ENCODE peak calls at places on chromosomes 16 and 17, in five cellular contexts. S is mucosa of descending colon, X is heart right ventricle, Z is A549, Y is RWPE2. P is an unnamed sample. For H3K9me3, the result is how much of the 10 kb centered on the place peaks cover.

GRCh38 chr17:78581304-78581703 is 4.1 kb upstream of the DNAH17 start:
- DNase-seq in S (peak), X (no peak), Z (no peak), Y (no peak), P (no peak)

GRCh38 chr16:529012-529575 is 1.6 kb downstream of the CAPN15 start:
- DNase-seq in S (peak), X (no peak), Z (no peak), Y (no peak), P (no peak)

GRCh38 chr17:56521439-56522141 is 71.9 kb upstream of the NOG start:
- DNase-seq in S (no peak), X (no peak), Z (no peak), Y (no peak), P (no peak)

GRCh38 chr16:67961551-67961957 is 6.9 kb downstream of the SLC12A4 start:
- DNase-seq in S (peak), X (peak), Z (no peak), Y (peak), P (no peak)

GRCh38 chr16:28874406-28874805 is 3.9 kb upstream of the ATP2A1 start:
- DNase-seq in S (no peak), X (no peak), Z (no peak), Y (no peak), P (no peak)

GRCh38 chr16:58661199-58661830 is 23.3 kb downstream of the SLC38A7 start:
- DNase-seq in S (no peak), X (no peak), Z (peak), Y (no peak), P (peak)

GRCh38 chr17:50100921-50101345 is 5.8 kb downstream of the PDK2 start:
- DNase-seq in S (no peak), X (no peak), Z (no peak), Y (no peak), P (no peak)

GRCh38 chr17:29927546-29927945 is 2.5 kb downstream of the SSH2 start:
- DNase-seq in S (no peak), X (no peak), Z (no peak), Y (no peak), P (no peak)

GRCh38 chr17:50205111-50205821 is 3.8 kb upstream of the COL1A1 start:
- DNase-seq in S (no peak), X (peak), Z (no peak), Y (peak), P (peak)

GRCh38 chr16:27639588-27640276 is 89.8 kb downstream of the KATNIP start:
- DNase-seq in S (no peak), X (no peak), Z (peak), Y (no peak), P (no peak)

GRCh38 chr16:57530531-57531252 is 5.7 kb downstream of the CCDC102A start:
- DNase-seq in S (no peak), X (no peak), Z (no peak), Y (peak), P (peak)

GRCh38 chr16:14088155-14088753 is 17.1 kb downstream of the MRTFB start:
- DNase-seq in S (no peak), X (no peak), Z (no peak), Y (no peak), P (no peak)

GRCh38 chr16:67773569-67774456 is 32.5 kb downstream of the RANBP10 start:
- DNase-seq in S (no peak), X (no peak), Z (no peak), Y (no peak), P (no peak)

GRCh38 chr17:77420804-77421634 is 280.2 kb downstream of the SEC14L1 start:
- DNase-seq in S (no peak), X (no peak), Z (peak), Y (no peak), P (no peak)

GRCh38 chr17:54840885-54841614 is 59.6 kb upstream of the TOM1L1 start:
- DNase-seq in S (no peak), X (no peak), Z (no peak), Y (no peak), P (no peak)

GRCh38 chr16:84610385-84610784 is 7.5 kb downstream of the COTL1 start:
- DNase-seq in S (no peak), X (no peak), Z (peak), Y (no peak), P (no peak)

GRCh38 chr16:67545665-67546024 is 16.7 kb upstream of the CTCF start:
- DNase-seq in S (no peak), X (no peak), Z (no peak), Y (no peak), P (peak)

GRCh38 chr17:43142153-43142552 is 17.0 kb upstream of the BRCA1 start:
- DNase-seq in S (no peak), X (no peak), Z (no peak), Y (no peak), P (no peak)

GRCh38 chr16:4380131-4381063 is 8.7 kb downstream of the VASN start:
- DNase-seq in S (no peak), X (peak), Z (no peak), Y (no peak), P (peak)

GRCh38 chr16:17026600-17027242 is 444.0 kb downstream of the XYLT1 start:
- DNase-seq in S (no peak), X (no peak), Z (no peak), Y (no peak), P (no peak)

GRCh38 chr16:2040450-2041105 is 7.1 kb downstream of the NTHL1 start:
- DNase-seq in S (no peak), X (no peak), Z (no peak), Y (no peak), P (no peak)

GRCh38 chr17:76738468-76738850 is 540 bp downstream of the MFSD11 start:
- DNase-seq in S (no peak), X (no peak), Z (no peak), Y (no peak), P (no peak)

GRCh38 chr17:42135664-42136653 is 13.4 kb downstream of the HSPB9 start:
- DNase-seq in S (peak), X (peak), Z (peak), Y (no peak), P (peak)

GRCh38 chr17:40567377-40567776 is 2.1 kb upstream of the CCR7 start:
- DNase-seq in S (no peak), X (no peak), Z (no peak), Y (no peak), P (no peak)

GRCh38 chr17:48505788-48506187 is 25.0 kb downstream of the HOXB1 start:
- DNase-seq in S (no peak), X (no peak), Z (peak), Y (no peak), P (no peak)

GRCh38 chr17:4968916-4969550 is 1.4 kb upstream of the SPAG7 start:
- DNase-seq in S (no peak), X (no peak), Z (peak), Y (no peak), P (no peak)

GRCh38 chr17:83202002-83203000 is 122.9 kb downstream of the METRNL start:
- DNase-seq in S (peak), X (no peak), Z (no peak), Y (peak), P (peak)

GRCh38 chr16:69397821-69398521 is 12.2 kb upstream of the TERF2 start:
- DNase-seq in S (no peak), X (no peak), Z (peak), Y (no peak), P (no peak)

GRCh38 chr16:85840801-85841200 is 41.3 kb downstream of the COX4I1 start:
- DNase-seq in S (no peak), X (no peak), Z (no peak), Y (no peak), P (peak)

GRCh38 chr16:74909665-74910064 is 75.3 kb downstream of the WDR59 start:
- DNase-seq in S (no peak), X (peak), Z (no peak), Y (no peak), P (no peak)

GRCh38 chr17:73430165-73430680 is 118.4 kb upstream of the CDC42EP4 start:
- DNase-seq in S (no peak), X (no peak), Z (no peak), Y (no peak), P (peak)

GRCh38 chr16:72791786-72792185 is 256.1 kb downstream of the ZFHX3 start:
- DNase-seq in S (no peak), X (no peak), Z (no peak), Y (no peak), P (no peak)

GRCh38 chr16:85845276-85845675 is 45.8 kb downstream of the COX4I1 start:
- DNase-seq in S (peak), X (no peak), Z (no peak), Y (no peak), P (no peak)

GRCh38 chr17:60678118-60678444 is 430 bp downstream of the BCAS3 start:
- DNase-seq in S (no peak), X (no peak), Z (peak), Y (no peak), P (no peak)

GRCh38 chr16:82111944-82112343 is 58.1 kb downstream of the MPHOSPH6 start:
- DNase-seq in S (no peak), X (no peak), Z (no peak), Y (no peak), P (no peak)

GRCh38 chr17:31608659-31609254 is 217.3 kb downstream of the RAB11FIP4 start:
- DNase-seq in S (no peak), X (no peak), Z (no peak), Y (no peak), P (no peak)

GRCh38 chr17:17971431-17972125 is 622 bp downstream of the TOM1L2 start:
- DNase-seq in S (peak), X (peak), Z (peak), Y (no peak), P (no peak)

GRCh38 chr17:77281024-77281903 is 140.5 kb downstream of the SEC14L1 start:
- DNase-seq in S (peak), X (peak), Z (peak), Y (peak), P (peak)

GRCh38 chr16:22694887-22695382 is 119.0 kb upstream of the HS3ST2 start:
- DNase-seq in S (no peak), X (no peak), Z (no peak), Y (no peak), P (no peak)
- H3K4me3 ChIP-seq in S (no peak), X (no peak), Z (no peak), Y (no peak), P (no peak)

GRCh38 chr16:31113420-31114124 is 3.9 kb upstream of the KAT8 start:
- DNase-seq in S (no peak), X (no peak), Z (no peak), Y (no peak), P (no peak)

GRCh38 chr16:31120129-31120528 is 2.7 kb downstream of the KAT8 start:
- DNase-seq in S (no peak), X (no peak), Z (no peak), Y (peak), P (no peak)

GRCh38 chr16:31114468-31114867 is 3.0 kb upstream of the KAT8 start:
- DNase-seq in S (no peak), X (no peak), Z (no peak), Y (no peak), P (no peak)

GRCh38 chr16:31118223-31119155 is 1.0 kb downstream of the KAT8 start:
- DNase-seq in S (no peak), X (no peak), Z (no peak), Y (peak), P (no peak)

DNA sequence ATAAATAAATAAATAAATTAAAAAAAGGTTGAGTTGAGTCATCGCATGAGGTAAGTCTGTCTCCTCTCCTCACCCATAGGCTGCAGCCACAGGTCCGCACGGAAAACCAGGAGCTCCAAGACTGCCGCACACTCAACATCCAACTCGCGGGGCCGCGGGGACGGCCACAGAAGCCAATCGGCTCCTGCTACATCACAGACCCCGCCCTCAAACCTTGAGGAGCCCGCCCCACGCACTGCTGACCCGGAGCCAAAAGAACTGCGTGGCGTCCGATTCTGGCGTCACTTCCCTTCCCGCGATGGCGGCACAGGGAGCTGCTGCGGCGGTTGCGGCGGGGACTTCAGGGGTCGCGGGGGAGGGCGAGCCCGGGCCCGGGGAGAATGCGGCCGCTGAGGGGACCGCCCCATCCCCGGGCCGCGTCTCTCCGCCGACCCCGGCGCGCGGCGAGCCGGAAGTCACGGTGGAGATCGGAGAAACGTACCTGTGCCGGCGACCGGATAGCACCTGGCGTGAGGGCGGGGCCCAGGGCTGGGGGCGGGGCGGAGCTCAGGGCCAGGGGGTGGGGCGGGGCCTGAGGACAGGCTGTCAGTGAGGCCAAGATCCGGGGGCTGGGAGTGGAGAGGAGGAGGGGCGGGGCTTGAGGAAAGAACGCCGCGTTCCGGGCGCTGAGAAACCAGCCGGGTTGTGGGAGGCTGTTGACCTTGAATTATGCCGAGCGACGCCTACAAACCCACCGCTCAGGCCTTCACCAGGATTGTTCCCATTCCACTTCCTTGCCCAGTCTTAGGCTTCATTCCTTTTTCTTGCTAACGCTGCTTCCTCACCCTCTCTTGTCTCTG is at the start of gene KAT8:
- DNase-seq in S (peak), X (peak), Z (peak), Y (peak), P (peak)
- H3K9me3 ChIP-seq in S (under half), X (under half), Z (under half), Y (under half), P (under half)

DNA sequence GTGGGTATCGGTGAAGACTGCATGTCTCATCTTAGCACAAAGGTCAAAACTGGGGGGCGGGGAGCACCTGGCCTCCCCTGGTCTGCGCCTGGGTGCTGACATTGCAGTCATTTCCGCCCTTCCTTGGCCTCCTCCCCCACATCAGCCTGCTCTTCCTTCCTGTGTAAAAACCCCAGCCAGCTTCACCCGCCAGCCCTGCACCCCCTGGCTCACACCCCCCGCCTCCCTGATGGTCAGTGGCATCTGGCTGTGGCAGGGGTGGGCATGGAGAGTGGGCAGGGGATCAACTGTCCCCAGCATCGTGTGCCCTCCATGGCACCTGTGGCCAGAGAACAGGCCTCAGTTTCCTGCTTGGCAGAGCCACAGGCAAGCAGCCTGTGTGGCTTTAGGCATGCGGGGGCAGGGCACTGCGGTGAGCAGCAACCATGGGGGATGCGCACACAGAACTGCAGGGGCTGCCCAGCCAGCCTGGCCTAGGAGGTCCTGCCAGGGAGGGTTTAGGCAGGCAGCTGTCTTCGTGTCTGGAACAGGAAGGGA is 26.5 kb upstream of the LASP1NB start:
- DNase-seq in S (peak), X (peak), Z (no peak), Y (no peak), P (peak)
- H3K4me3 ChIP-seq in S (no peak), X (peak), Z (no peak), Y (no peak), P (no peak)

DNA sequence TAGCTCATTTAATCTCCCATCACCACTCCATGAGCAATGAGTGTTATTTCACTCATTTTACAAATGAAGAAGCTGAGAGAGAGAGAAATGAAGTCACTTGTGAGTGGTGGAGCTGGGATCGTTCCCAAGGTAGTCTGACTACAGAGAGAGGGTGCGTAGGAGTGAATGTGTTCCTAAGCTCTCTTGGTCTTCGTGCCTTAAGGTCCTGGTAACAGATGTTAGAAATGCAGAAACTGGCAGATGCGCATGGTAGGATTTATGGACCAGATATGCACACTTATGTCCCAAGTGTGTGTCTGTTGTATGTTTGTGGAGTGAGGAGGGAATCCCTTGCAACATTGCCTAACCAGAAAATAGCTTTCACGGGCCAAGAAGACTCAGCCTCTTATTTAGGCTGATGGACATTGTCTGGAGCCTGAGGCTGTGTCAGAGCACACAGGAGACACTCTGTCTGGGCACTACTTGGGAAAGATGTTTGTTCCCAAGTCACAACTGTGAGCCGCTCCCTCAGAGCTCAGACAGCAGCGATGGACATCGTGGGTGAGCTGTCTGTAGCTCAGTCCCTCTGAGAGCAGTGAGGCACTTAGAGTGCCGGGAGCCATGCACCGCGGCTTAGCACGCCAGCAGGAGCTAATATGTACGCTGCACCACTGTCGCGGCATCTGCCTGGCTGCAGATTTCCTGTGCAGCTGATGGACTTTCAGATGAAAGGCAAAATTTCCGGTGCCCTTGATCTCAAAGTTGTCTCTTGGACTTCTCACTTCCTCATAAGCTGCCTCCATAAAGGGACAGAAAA is 93.0 kb upstream of the ZNF469 start:
- DNase-seq in S (no peak), X (no peak), Z (no peak), Y (no peak), P (no peak)
- H3K9me3 ChIP-seq in S (under half), X (under half), Z (half or more), Y (under half), P (under half)

GRCh38 chr16:46789075-46789474 is 40.9 kb upstream of the MYLK3 start:
- DNase-seq in S (no peak), X (no peak), Z (no peak), Y (no peak), P (no peak)
- H3K4me3 ChIP-seq in S (no peak), X (no peak), Z (no peak), Y (no peak), P (no peak)

DNA sequence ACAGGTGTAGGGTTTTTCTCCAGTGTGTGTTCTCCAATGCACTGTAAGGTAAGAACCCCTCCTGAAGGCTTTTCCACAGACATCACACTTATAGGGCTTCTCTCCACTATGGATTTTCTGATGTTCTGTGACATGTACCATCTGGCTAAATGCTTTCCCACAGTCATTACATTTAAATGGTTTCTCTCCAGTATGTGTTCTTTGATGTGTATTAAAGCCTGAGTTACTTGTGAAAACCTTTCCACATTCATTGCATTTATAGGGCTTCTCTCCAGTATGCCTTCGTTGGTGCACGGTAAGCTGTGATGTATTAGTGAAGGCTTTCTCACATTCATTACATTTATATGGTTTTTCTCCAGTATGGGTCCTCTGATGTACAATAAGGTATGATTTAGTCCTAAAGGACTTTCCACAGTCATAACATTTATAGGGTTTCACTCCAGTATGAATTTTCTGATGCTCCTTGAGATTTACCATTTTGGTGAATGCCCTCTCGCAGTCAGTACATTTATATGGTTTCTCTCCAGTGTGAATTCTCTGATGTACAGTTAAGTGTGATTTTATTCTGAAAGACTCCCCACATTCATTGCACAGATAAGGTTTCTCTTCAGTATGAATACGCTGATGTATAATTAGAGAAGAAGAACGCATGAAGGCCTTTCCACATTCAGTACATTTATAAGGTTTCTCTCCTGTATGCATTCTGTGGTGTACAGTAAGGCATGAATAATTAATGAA is 30.9 kb downstream of the ZNF624 start:
- DNase-seq in S (no peak), X (no peak), Z (no peak), Y (no peak), P (no peak)
- H3K9me3 ChIP-seq in S (half or more), X (half or more), Z (half or more), Y (under half), P (under half)

DNA sequence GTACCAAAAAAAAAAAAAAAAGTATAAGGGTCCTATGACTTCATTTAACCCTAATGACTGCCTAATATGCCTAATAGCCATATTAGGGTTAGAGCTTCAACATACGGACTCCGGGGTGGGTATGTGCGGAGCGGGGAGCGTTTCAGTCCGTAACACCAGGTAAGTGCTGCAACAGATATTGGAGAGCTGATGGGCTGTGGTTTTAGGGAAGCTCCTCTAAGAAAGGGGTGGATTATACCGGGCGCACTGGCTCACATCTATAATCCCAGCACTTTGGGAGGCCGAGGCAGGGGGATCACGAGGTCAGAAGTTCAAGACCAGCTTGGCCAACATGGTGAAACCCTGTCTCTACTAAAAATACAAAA is 1.9 kb upstream of the ZC3H7A start:
- DNase-seq in S (no peak), X (no peak), Z (no peak), Y (no peak), P (no peak)
- H3K4me3 ChIP-seq in S (no peak), X (peak), Z (no peak), Y (no peak), P (no peak)